ENCODE peak calls at places on chromosomes 2 and 18, in four cellular contexts. One of them, this sample, is unnamed.

GRCh38 chr18:72427721-72428120 is 116.4 kb downstream of the CBLN2 start:
- DNase-seq in choroid plexus epithelial cell: peak
- DNase-seq in Calu3: no peak
- DNase-seq in GM06990: no peak
- DNase-seq in this sample: no peak

GRCh38 chr2:2702385-2702784 is 371.3 kb upstream of the MYT1L start:
- DNase-seq in Calu3: no peak
- DNase-seq in GM06990: no peak
- DNase-seq in choroid plexus epithelial cell: no peak
- DNase-seq in this sample: no peak

GRCh38 chr18:28086530-28087172 is 90.3 kb downstream of the CDH2 start:
- DNase-seq in choroid plexus epithelial cell: peak
- DNase-seq in Calu3: no peak
- DNase-seq in GM06990: no peak
- DNase-seq in this sample: no peak

GRCh38 chr2:221569342-221570278 is 2.5 kb downstream of the EPHA4 start:
- DNase-seq in choroid plexus epithelial cell: no peak
- DNase-seq in Calu3: no peak
- DNase-seq in GM06990: no peak
- DNase-seq in this sample: no peak

GRCh38 chr2:58146707-58147106 is 94.4 kb downstream of the FANCL start:
- DNase-seq in Calu3: peak
- DNase-seq in choroid plexus epithelial cell: peak
- DNase-seq in GM06990: no peak
- DNase-seq in this sample: no peak

GRCh38 chr2:218386505-218387368 is 4.7 kb downstream of the SLC11A1 start:
- DNase-seq in choroid plexus epithelial cell: no peak
- DNase-seq in Calu3: no peak
- DNase-seq in GM06990: no peak
- DNase-seq in this sample: no peak

GRCh38 chr2:185477452-185477851 is 261.2 kb upstream of the FSIP2 start:
- DNase-seq in choroid plexus epithelial cell: no peak
- DNase-seq in GM06990: no peak
- DNase-seq in Calu3: no peak
- DNase-seq in this sample: no peak

GRCh38 chr2:100422320-100422719 is 4.9 kb upstream of the CHST10 start:
- DNase-seq in Calu3: peak
- DNase-seq in choroid plexus epithelial cell: peak
- DNase-seq in GM06990: no peak
- DNase-seq in this sample: no peak

GRCh38 chr2:182616471-182617393 is 99.3 kb upstream of the DNAJC10 start:
- DNase-seq in Calu3: no peak
- DNase-seq in choroid plexus epithelial cell: peak
- DNase-seq in GM06990: no peak
- DNase-seq in this sample: no peak

GRCh38 chr2:238974510-238975166 is 126.8 kb downstream of the TWIST2 start:
- DNase-seq in Calu3: no peak
- DNase-seq in GM06990: no peak
- DNase-seq in choroid plexus epithelial cell: peak
- DNase-seq in this sample: no peak

GRCh38 chr18:10406172-10406663 is 48.2 kb upstream of the APCDD1 start:
- DNase-seq in GM06990: no peak
- DNase-seq in Calu3: no peak
- DNase-seq in choroid plexus epithelial cell: no peak
- DNase-seq in this sample: no peak

GRCh38 chr2:101200714-101201113 is 49.5 kb upstream of the TBC1D8 start:
- DNase-seq in GM06990: no peak
- DNase-seq in choroid plexus epithelial cell: peak
- DNase-seq in Calu3: peak
- DNase-seq in this sample: no peak

GRCh38 chr18:49510393-49511115 is 23.5 kb upstream of the C18orf32 start:
- DNase-seq in choroid plexus epithelial cell: peak
- DNase-seq in Calu3: peak
- DNase-seq in GM06990: peak
- DNase-seq in this sample: peak

GRCh38 chr18:23618862-23619387 is 32.6 kb upstream of the NPC1 start:
- DNase-seq in choroid plexus epithelial cell: no peak
- DNase-seq in GM06990: peak
- DNase-seq in Calu3: peak
- DNase-seq in this sample: peak

GRCh38 chr2:20578895-20579825 is 71.7 kb downstream of the HS1BP3 start:
- DNase-seq in Calu3: peak
- DNase-seq in GM06990: peak
- DNase-seq in choroid plexus epithelial cell: peak
- DNase-seq in this sample: peak

GRCh38 chr2:138090330-138090729 is 126.1 kb downstream of the HNMT start:
- DNase-seq in GM06990: peak
- DNase-seq in Calu3: peak
- DNase-seq in choroid plexus epithelial cell: peak
- DNase-seq in this sample: peak
- TF ChIP-seq CTCF in GM06990: peak
- TF ChIP-seq CTCF in Calu3: peak
- TF ChIP-seq CTCF in choroid plexus epithelial cell: peak
- TF ChIP-seq CTCF in this sample: peak

GRCh38 chr18:51010218-51010617 is 19.8 kb upstream of the SMAD4 start:
- DNase-seq in GM06990: no peak
- DNase-seq in choroid plexus epithelial cell: no peak
- DNase-seq in Calu3: no peak
- DNase-seq in this sample: no peak

GRCh38 chr18:51006948-51007786 is 22.8 kb upstream of the SMAD4 start:
- DNase-seq in Calu3: no peak
- DNase-seq in choroid plexus epithelial cell: no peak
- DNase-seq in GM06990: no peak
- DNase-seq in this sample: no peak

GRCh38 chr18:51007787-51008134 is 22.3 kb upstream of the SMAD4 start:
- DNase-seq in choroid plexus epithelial cell: no peak
- DNase-seq in GM06990: no peak
- DNase-seq in Calu3: no peak
- DNase-seq in this sample: no peak

GRCh38 chr18:51009071-51009470 is 20.9 kb upstream of the SMAD4 start:
- DNase-seq in GM06990: no peak
- DNase-seq in choroid plexus epithelial cell: no peak
- DNase-seq in Calu3: no peak
- DNase-seq in this sample: no peak

GRCh38 chr18:51006061-51006818 is 23.8 kb upstream of the SMAD4 start:
- DNase-seq in GM06990: no peak
- DNase-seq in choroid plexus epithelial cell: no peak
- DNase-seq in Calu3: no peak
- DNase-seq in this sample: no peak
- TF ChIP-seq CTCF in GM06990: no peak
- TF ChIP-seq CTCF in choroid plexus epithelial cell: no peak
- TF ChIP-seq CTCF in Calu3: no peak
- TF ChIP-seq CTCF in this sample: no peak

DNA sequence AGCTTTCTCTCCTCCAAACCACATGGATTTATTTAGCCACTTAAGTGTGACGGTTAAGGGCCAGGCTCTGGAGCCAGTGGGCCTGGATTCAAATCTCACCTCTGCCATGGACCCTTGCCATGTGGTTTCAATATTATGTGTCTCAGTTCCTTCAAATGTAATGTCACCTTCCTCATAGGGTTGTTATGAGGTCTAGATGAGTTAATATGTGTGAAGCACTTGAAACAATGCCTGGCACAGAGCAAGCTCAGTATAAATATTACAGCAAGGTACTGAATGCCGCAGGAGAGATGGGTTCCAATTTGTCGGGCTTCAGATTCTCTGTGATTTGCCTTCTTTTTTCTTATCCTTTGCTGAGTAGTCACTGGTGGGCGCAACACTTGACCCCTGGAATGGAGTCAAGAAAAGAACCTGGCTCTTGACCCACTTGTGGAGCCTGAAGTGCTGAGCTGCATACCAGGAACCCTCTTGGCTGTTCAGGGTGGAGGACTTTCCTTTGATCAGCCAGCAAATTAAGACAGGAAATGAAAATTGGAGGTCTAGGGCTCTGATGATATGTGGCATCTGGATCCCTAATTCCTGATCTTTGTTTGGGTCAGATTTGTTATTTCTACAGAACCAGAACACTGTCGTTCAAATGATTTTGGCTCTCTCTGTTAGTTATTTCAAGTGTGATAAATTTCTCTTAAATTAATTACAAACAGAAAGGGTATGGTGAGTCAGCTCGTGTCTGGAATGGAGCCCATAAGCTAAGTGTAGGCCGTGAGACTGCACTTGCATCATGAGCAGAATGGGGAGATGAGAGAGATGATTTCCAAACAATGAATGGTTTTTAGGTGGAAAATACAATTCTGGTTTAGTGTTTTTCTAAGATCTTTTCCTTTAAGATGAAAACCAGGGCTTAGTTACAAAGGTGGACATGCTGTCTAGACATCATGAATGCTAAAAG is 293.0 kb downstream of the KCNS3 start:
- DNase-seq in choroid plexus epithelial cell: peak
- DNase-seq in GM06990: no peak
- DNase-seq in Calu3: no peak
- DNase-seq in this sample: no peak
- TF ChIP-seq CTCF in choroid plexus epithelial cell: no peak
- TF ChIP-seq CTCF in GM06990: no peak
- TF ChIP-seq CTCF in Calu3: no peak
- TF ChIP-seq CTCF in this sample: no peak

GRCh38 chr2:10569460-10569859 is 120.3 kb downstream of the NOL10 start:
- DNase-seq in choroid plexus epithelial cell: no peak
- DNase-seq in Calu3: no peak
- DNase-seq in GM06990: no peak
- DNase-seq in this sample: no peak
- TF ChIP-seq CTCF in choroid plexus epithelial cell: no peak
- TF ChIP-seq CTCF in Calu3: no peak
- TF ChIP-seq CTCF in GM06990: no peak
- TF ChIP-seq CTCF in this sample: no peak

GRCh38 chr18:500230-500555 is 308 bp downstream of the COLEC12 start:
- DNase-seq in Calu3: no peak
- DNase-seq in choroid plexus epithelial cell: no peak
- DNase-seq in GM06990: no peak
- DNase-seq in this sample: no peak
- TF ChIP-seq CTCF in Calu3: no peak
- TF ChIP-seq CTCF in choroid plexus epithelial cell: no peak
- TF ChIP-seq CTCF in GM06990: no peak
- TF ChIP-seq CTCF in this sample: no peak

DNA sequence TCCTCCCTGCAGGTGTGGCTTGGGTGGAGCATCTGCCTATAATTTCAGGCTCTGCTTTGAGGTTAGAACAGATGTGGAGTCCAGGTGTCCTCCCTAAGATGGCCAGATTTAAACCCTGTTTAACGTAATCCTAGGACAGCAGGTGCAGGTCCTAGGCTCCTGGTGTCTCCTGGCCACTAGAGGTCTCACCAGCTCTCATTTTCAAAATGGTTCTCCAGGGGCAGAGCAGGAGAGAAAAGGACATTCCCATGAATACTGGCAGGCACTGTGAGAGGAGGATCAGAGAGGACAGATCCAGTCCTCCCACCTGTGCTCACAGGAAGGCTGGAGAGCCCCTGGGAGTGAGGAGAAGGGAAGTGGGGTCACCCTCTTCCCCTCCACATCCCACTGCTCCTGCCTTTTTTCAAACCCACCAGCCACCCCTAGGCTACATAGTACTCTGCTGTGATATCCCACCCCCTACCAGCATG is 100.6 kb upstream of the SMAD2 start:
- DNase-seq in choroid plexus epithelial cell: peak
- DNase-seq in Calu3: peak
- DNase-seq in GM06990: no peak
- DNase-seq in this sample: peak
- TF ChIP-seq CTCF in choroid plexus epithelial cell: peak
- TF ChIP-seq CTCF in Calu3: peak
- TF ChIP-seq CTCF in GM06990: peak
- TF ChIP-seq CTCF in this sample: peak

DNA sequence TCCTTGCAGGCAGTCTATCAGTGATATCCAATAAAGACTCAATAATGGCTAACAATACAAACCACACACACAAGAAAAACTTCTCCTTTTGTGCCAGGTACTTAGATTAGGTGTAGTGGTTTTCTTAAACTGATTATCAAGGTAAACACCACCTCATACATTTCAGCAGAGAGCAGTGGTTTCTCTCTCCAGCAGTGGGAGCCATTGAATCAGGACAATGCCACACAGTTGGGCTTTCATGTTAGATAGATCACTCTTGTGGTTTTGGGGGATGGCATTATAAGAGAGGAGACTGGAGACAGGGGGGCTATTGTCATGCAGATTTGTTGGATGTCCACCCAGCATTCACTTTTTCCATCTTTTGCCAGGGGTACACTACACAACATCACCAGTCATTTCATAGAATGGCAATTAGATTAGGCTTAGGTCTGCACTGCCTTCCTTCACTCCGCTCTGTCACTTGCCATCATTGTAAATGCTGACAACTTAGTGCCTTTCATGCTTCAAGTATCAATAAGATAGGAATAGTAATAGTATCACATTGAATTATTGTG is 13.6 kb upstream of the IRS1 start:
- DNase-seq in Calu3: no peak
- DNase-seq in GM06990: no peak
- DNase-seq in choroid plexus epithelial cell: peak
- DNase-seq in this sample: no peak
- TF ChIP-seq CTCF in Calu3: no peak
- TF ChIP-seq CTCF in GM06990: peak
- TF ChIP-seq CTCF in choroid plexus epithelial cell: peak
- TF ChIP-seq CTCF in this sample: peak

GRCh38 chr2:154370873-154371272 is 327.6 kb upstream of the KCNJ3 start:
- DNase-seq in choroid plexus epithelial cell: no peak
- DNase-seq in GM06990: no peak
- DNase-seq in Calu3: no peak
- DNase-seq in this sample: no peak

GRCh38 chr2:154375625-154376020 is 322.9 kb upstream of the KCNJ3 start:
- DNase-seq in GM06990: no peak
- DNase-seq in Calu3: peak
- DNase-seq in choroid plexus epithelial cell: peak
- DNase-seq in this sample: no peak
- TF ChIP-seq CTCF in GM06990: no peak
- TF ChIP-seq CTCF in Calu3: peak
- TF ChIP-seq CTCF in choroid plexus epithelial cell: no peak
- TF ChIP-seq CTCF in this sample: no peak

This sample was measured in GM20000.